ENCODE peak calls at places on chromosomes 13 and 19, in five cellular contexts. V, Q, Z, U and N are unnamed samples.
A peak's percentile ranks its signal among the peaks of the same experiment; 100 is the strongest.

GRCh38 chr13:104650426-104650825 is 1584.2 kb upstream of the SLC10A2 start:
- DNase-seq in V (no peak), Q (no peak), Z (no peak), U (no peak), N (no peak)

GRCh38 chr13:76474356-76474755 is 411.8 kb downstream of the KCTD12 start:
- DNase-seq in V (no peak), Q (no peak), Z (no peak), U (no peak), N (no peak)

GRCh38 chr19:35673121-35673804 is 6.9 kb downstream of the UPK1A start:
- DNase-seq in V (no peak), Q (peak; percentile 33), Z (peak; percentile 72), U (peak; percentile 22), N (peak; percentile 63)

GRCh38 chr19:14410054-14410774 is 8.9 kb downstream of the DDX39A start:
- DNase-seq in V (no peak), Q (no peak), Z (no peak), U (no peak), N (no peak)

GRCh38 chr19:17138937-17139598 is 63.5 kb downstream of the MYO9B start:
- DNase-seq in V (no peak), Q (no peak), Z (no peak), U (no peak), N (no peak)

GRCh38 chr13:27194895-27195764 is 23.5 kb upstream of the USP12 start:
- DNase-seq in V (no peak), Q (peak; percentile 40), Z (no peak), U (no peak), N (no peak)

GRCh38 chr19:6421075-6422014 is 3.3 kb downstream of the KHSRP start:
- DNase-seq in V (no peak), Q (no peak), Z (no peak), U (no peak), N (no peak)

GRCh38 chr19:53786744-53787143 is 37.4 kb downstream of the NLRP12 start:
- DNase-seq in V (no peak), Q (no peak), Z (no peak), U (no peak), N (no peak)

GRCh38 chr19:53945441-53945840 is 17.3 kb upstream of the CACNG8 start:
- DNase-seq in V (no peak), Q (peak; percentile 72), Z (no peak), U (no peak), N (no peak)

GRCh38 chr19:53910170-53910518 is 1.1 kb downstream of the CACNG7 start:
- DNase-seq in V (no peak), Q (no peak), Z (no peak), U (no peak), N (no peak)

GRCh38 chr19:48772503-48772953 is 17.2 kb downstream of the FGF21 start:
- DNase-seq in V (no peak), Q (no peak), Z (no peak), U (no peak), N (no peak)

GRCh38 chr13:46609726-46610125 is 56.8 kb downstream of the LRCH1 start:
- DNase-seq in V (no peak), Q (no peak), Z (no peak), U (no peak), N (no peak)

GRCh38 chr19:41853768-41854167 is 6.3 kb upstream of the RPS19 start:
- DNase-seq in V (no peak), Q (no peak), Z (no peak), U (no peak), N (no peak)

GRCh38 chr19:48632692-48633147 is 4.5 kb downstream of the DBP start:
- DNase-seq in V (no peak), Q (no peak), Z (no peak), U (no peak), N (peak; percentile 24)

GRCh38 chr13:75832812-75833211 is 196.7 kb downstream of the LMO7 start:
- DNase-seq in V (no peak), Q (no peak), Z (no peak), U (no peak), N (no peak)

GRCh38 chr13:97928306-97928705 is 25.2 kb upstream of the IPO5 start:
- DNase-seq in V (no peak), Q (no peak), Z (no peak), U (no peak), N (no peak)

GRCh38 chr13:99433543-99434075 is 67.7 kb upstream of the TM9SF2 start:
- DNase-seq in V (no peak), Q (no peak), Z (no peak), U (no peak), N (peak; percentile 32)

GRCh38 chr19:32251634-32252332 is 93.6 kb upstream of the ZNF507 start:
- DNase-seq in V (no peak), Q (no peak), Z (no peak), U (no peak), N (no peak)

GRCh38 chr13:103615778-103616177 is 549.6 kb upstream of the SLC10A2 start:
- DNase-seq in V (no peak), Q (no peak), Z (no peak), U (no peak), N (no peak)